ENCODE peak calls at places on chromosomes 16 and 17, in ten cellular contexts. One of them, this sample, is unnamed.

GRCh38 chr17:38329808-38330730 is 13.7 kb downstream of the GPR179 start:
- DNase-seq in RCC 7860: no peak
- DNase-seq in endothelial cell of umbilical vein: no peak
- DNase-seq in ovary: no peak
- DNase-seq in left cardiac atrium: no peak
- DNase-seq in NCI-H774: no peak
- DNase-seq in activated T-helper 1 cell treated with Interleukin-2 at 50 U/mL for 16 hours: no peak
- DNase-seq in HFFc6: no peak
- DNase-seq in stimulated activated CD4-positive, alpha-beta T cell treated with anti-CD3 and anti-CD28 coated beads, Interleukin-2, amount 100 ng/mL, for 48 hours: no peak
- DNase-seq in COR-L47: no peak
- DNase-seq in this sample: no peak

GRCh38 chr17:45942284-45942683 is 47.9 kb downstream of the MAPT start:
- DNase-seq in activated T-helper 1 cell treated with Interleukin-2 at 50 U/mL for 16 hours: no peak
- DNase-seq in left cardiac atrium: peak
- DNase-seq in NCI-H774: peak
- DNase-seq in HFFc6: peak
- DNase-seq in stimulated activated CD4-positive, alpha-beta T cell treated with anti-CD3 and anti-CD28 coated beads, Interleukin-2, amount 100 ng/mL, for 48 hours: no peak
- DNase-seq in ovary: peak
- DNase-seq in endothelial cell of umbilical vein: no peak
- DNase-seq in COR-L47: no peak
- DNase-seq in RCC 7860: no peak
- DNase-seq in this sample: peak

GRCh38 chr17:3663102-3664011 is 5.0 kb downstream of the TAX1BP3 start:
- DNase-seq in stimulated activated CD4-positive, alpha-beta T cell treated with anti-CD3 and anti-CD28 coated beads, Interleukin-2, amount 100 ng/mL, for 48 hours: no peak
- DNase-seq in NCI-H774: no peak
- DNase-seq in COR-L47: no peak
- DNase-seq in RCC 7860: no peak
- DNase-seq in endothelial cell of umbilical vein: no peak
- DNase-seq in activated T-helper 1 cell treated with Interleukin-2 at 50 U/mL for 16 hours: no peak
- DNase-seq in left cardiac atrium: no peak
- DNase-seq in ovary: no peak
- DNase-seq in HFFc6: no peak
- DNase-seq in this sample: no peak

GRCh38 chr17:32341857-32342602 is at the start of gene C17orf75:
- DNase-seq in endothelial cell of umbilical vein: peak
- DNase-seq in RCC 7860: peak
- DNase-seq in ovary: peak
- DNase-seq in activated T-helper 1 cell treated with Interleukin-2 at 50 U/mL for 16 hours: peak
- DNase-seq in NCI-H774: peak
- DNase-seq in stimulated activated CD4-positive, alpha-beta T cell treated with anti-CD3 and anti-CD28 coated beads, Interleukin-2, amount 100 ng/mL, for 48 hours: peak
- DNase-seq in COR-L47: peak
- DNase-seq in HFFc6: peak
- DNase-seq in left cardiac atrium: peak
- DNase-seq in this sample: peak

GRCh38 chr16:12245923-12246290 is 269.4 kb downstream of the SNX29 start:
- DNase-seq in RCC 7860: no peak
- DNase-seq in activated T-helper 1 cell treated with Interleukin-2 at 50 U/mL for 16 hours: no peak
- DNase-seq in ovary: no peak
- DNase-seq in left cardiac atrium: no peak
- DNase-seq in NCI-H774: peak
- DNase-seq in HFFc6: no peak
- DNase-seq in endothelial cell of umbilical vein: no peak
- DNase-seq in COR-L47: peak
- DNase-seq in stimulated activated CD4-positive, alpha-beta T cell treated with anti-CD3 and anti-CD28 coated beads, Interleukin-2, amount 100 ng/mL, for 48 hours: no peak
- DNase-seq in this sample: no peak

GRCh38 chr16:75606507-75606906 is 16.6 kb downstream of the ADAT1 start:
- DNase-seq in stimulated activated CD4-positive, alpha-beta T cell treated with anti-CD3 and anti-CD28 coated beads, Interleukin-2, amount 100 ng/mL, for 48 hours: no peak
- DNase-seq in HFFc6: no peak
- DNase-seq in left cardiac atrium: no peak
- DNase-seq in COR-L47: no peak
- DNase-seq in NCI-H774: no peak
- DNase-seq in endothelial cell of umbilical vein: no peak
- DNase-seq in ovary: no peak
- DNase-seq in activated T-helper 1 cell treated with Interleukin-2 at 50 U/mL for 16 hours: no peak
- DNase-seq in RCC 7860: no peak
- DNase-seq in this sample: no peak

GRCh38 chr16:920722-921121 is 50.1 kb downstream of the LMF1 start:
- DNase-seq in ovary: no peak
- DNase-seq in endothelial cell of umbilical vein: no peak
- DNase-seq in COR-L47: no peak
- DNase-seq in left cardiac atrium: peak
- DNase-seq in NCI-H774: no peak
- DNase-seq in stimulated activated CD4-positive, alpha-beta T cell treated with anti-CD3 and anti-CD28 coated beads, Interleukin-2, amount 100 ng/mL, for 48 hours: no peak
- DNase-seq in RCC 7860: no peak
- DNase-seq in activated T-helper 1 cell treated with Interleukin-2 at 50 U/mL for 16 hours: no peak
- DNase-seq in HFFc6: peak
- DNase-seq in this sample: peak

GRCh38 chr17:50218771-50219315 is 17.4 kb upstream of the COL1A1 start:
- DNase-seq in ovary: peak
- DNase-seq in HFFc6: peak
- DNase-seq in NCI-H774: no peak
- DNase-seq in activated T-helper 1 cell treated with Interleukin-2 at 50 U/mL for 16 hours: no peak
- DNase-seq in endothelial cell of umbilical vein: no peak
- DNase-seq in COR-L47: no peak
- DNase-seq in RCC 7860: peak
- DNase-seq in left cardiac atrium: no peak
- DNase-seq in stimulated activated CD4-positive, alpha-beta T cell treated with anti-CD3 and anti-CD28 coated beads, Interleukin-2, amount 100 ng/mL, for 48 hours: no peak
- DNase-seq in this sample: peak

GRCh38 chr17:61583242-61583641 is 7.8 kb downstream of the NACA2 start:
- DNase-seq in RCC 7860: peak
- DNase-seq in HFFc6: peak
- DNase-seq in endothelial cell of umbilical vein: peak
- DNase-seq in NCI-H774: no peak
- DNase-seq in COR-L47: peak
- DNase-seq in left cardiac atrium: no peak
- DNase-seq in stimulated activated CD4-positive, alpha-beta T cell treated with anti-CD3 and anti-CD28 coated beads, Interleukin-2, amount 100 ng/mL, for 48 hours: no peak
- DNase-seq in activated T-helper 1 cell treated with Interleukin-2 at 50 U/mL for 16 hours: no peak
- DNase-seq in ovary: no peak
- DNase-seq in this sample: peak

GRCh38 chr16:52677487-52677886 is 130.5 kb upstream of the TOX3 start:
- DNase-seq in activated T-helper 1 cell treated with Interleukin-2 at 50 U/mL for 16 hours: no peak
- DNase-seq in endothelial cell of umbilical vein: no peak
- DNase-seq in HFFc6: no peak
- DNase-seq in NCI-H774: no peak
- DNase-seq in left cardiac atrium: no peak
- DNase-seq in ovary: no peak
- DNase-seq in stimulated activated CD4-positive, alpha-beta T cell treated with anti-CD3 and anti-CD28 coated beads, Interleukin-2, amount 100 ng/mL, for 48 hours: no peak
- DNase-seq in COR-L47: no peak
- DNase-seq in RCC 7860: no peak
- DNase-seq in this sample: no peak

GRCh38 chr16:25148568-25149215 is 37.1 kb downstream of the LCMT1 start:
- DNase-seq in ovary: no peak
- DNase-seq in endothelial cell of umbilical vein: no peak
- DNase-seq in stimulated activated CD4-positive, alpha-beta T cell treated with anti-CD3 and anti-CD28 coated beads, Interleukin-2, amount 100 ng/mL, for 48 hours: no peak
- DNase-seq in COR-L47: no peak
- DNase-seq in activated T-helper 1 cell treated with Interleukin-2 at 50 U/mL for 16 hours: no peak
- DNase-seq in RCC 7860: no peak
- DNase-seq in NCI-H774: no peak
- DNase-seq in left cardiac atrium: no peak
- DNase-seq in HFFc6: no peak
- DNase-seq in this sample: no peak

GRCh38 chr16:53457670-53458069 is 23.4 kb downstream of the RBL2 start:
- DNase-seq in NCI-H774: no peak
- DNase-seq in HFFc6: no peak
- DNase-seq in endothelial cell of umbilical vein: no peak
- DNase-seq in RCC 7860: no peak
- DNase-seq in activated T-helper 1 cell treated with Interleukin-2 at 50 U/mL for 16 hours: peak
- DNase-seq in COR-L47: no peak
- DNase-seq in left cardiac atrium: no peak
- DNase-seq in ovary: no peak
- DNase-seq in stimulated activated CD4-positive, alpha-beta T cell treated with anti-CD3 and anti-CD28 coated beads, Interleukin-2, amount 100 ng/mL, for 48 hours: peak
- DNase-seq in this sample: no peak

GRCh38 chr16:67969286-67970039 is 1.0 kb upstream of the SLC12A4 start:
- DNase-seq in RCC 7860: no peak
- DNase-seq in COR-L47: no peak
- DNase-seq in HFFc6: no peak
- DNase-seq in NCI-H774: no peak
- DNase-seq in ovary: no peak
- DNase-seq in activated T-helper 1 cell treated with Interleukin-2 at 50 U/mL for 16 hours: no peak
- DNase-seq in endothelial cell of umbilical vein: peak
- DNase-seq in left cardiac atrium: no peak
- DNase-seq in stimulated activated CD4-positive, alpha-beta T cell treated with anti-CD3 and anti-CD28 coated beads, Interleukin-2, amount 100 ng/mL, for 48 hours: no peak
- DNase-seq in this sample: no peak

GRCh38 chr16:35391328-35391727 is 1931.9 kb downstream of the TP53TG3F start:
- DNase-seq in COR-L47: peak
- DNase-seq in HFFc6: peak
- DNase-seq in endothelial cell of umbilical vein: peak
- DNase-seq in NCI-H774: peak
- DNase-seq in activated T-helper 1 cell treated with Interleukin-2 at 50 U/mL for 16 hours: no peak
- DNase-seq in left cardiac atrium: peak
- DNase-seq in RCC 7860: peak
- DNase-seq in stimulated activated CD4-positive, alpha-beta T cell treated with anti-CD3 and anti-CD28 coated beads, Interleukin-2, amount 100 ng/mL, for 48 hours: peak
- DNase-seq in ovary: no peak
- DNase-seq in this sample: peak

GRCh38 chr17:48055531-48056245 is 7.5 kb downstream of the NFE2L1 start:
- DNase-seq in RCC 7860: peak
- DNase-seq in HFFc6: peak
- DNase-seq in NCI-H774: no peak
- DNase-seq in left cardiac atrium: peak
- DNase-seq in activated T-helper 1 cell treated with Interleukin-2 at 50 U/mL for 16 hours: no peak
- DNase-seq in stimulated activated CD4-positive, alpha-beta T cell treated with anti-CD3 and anti-CD28 coated beads, Interleukin-2, amount 100 ng/mL, for 48 hours: peak
- DNase-seq in endothelial cell of umbilical vein: no peak
- DNase-seq in COR-L47: no peak
- DNase-seq in ovary: no peak
- DNase-seq in this sample: peak

GRCh38 chr16:15961060-15961511 is 11.7 kb downstream of the ABCC1 start:
- DNase-seq in NCI-H774: no peak
- DNase-seq in endothelial cell of umbilical vein: peak
- DNase-seq in stimulated activated CD4-positive, alpha-beta T cell treated with anti-CD3 and anti-CD28 coated beads, Interleukin-2, amount 100 ng/mL, for 48 hours: peak
- DNase-seq in COR-L47: no peak
- DNase-seq in left cardiac atrium: no peak
- DNase-seq in ovary: no peak
- DNase-seq in HFFc6: no peak
- DNase-seq in activated T-helper 1 cell treated with Interleukin-2 at 50 U/mL for 16 hours: peak
- DNase-seq in RCC 7860: no peak
- DNase-seq in this sample: no peak

GRCh38 chr16:5504028-5504758 is 406.6 kb upstream of the EEF2KMT start:
- DNase-seq in activated T-helper 1 cell treated with Interleukin-2 at 50 U/mL for 16 hours: no peak
- DNase-seq in HFFc6: peak
- DNase-seq in RCC 7860: no peak
- DNase-seq in stimulated activated CD4-positive, alpha-beta T cell treated with anti-CD3 and anti-CD28 coated beads, Interleukin-2, amount 100 ng/mL, for 48 hours: no peak
- DNase-seq in left cardiac atrium: no peak
- DNase-seq in endothelial cell of umbilical vein: no peak
- DNase-seq in COR-L47: no peak
- DNase-seq in NCI-H774: no peak
- DNase-seq in ovary: no peak
- DNase-seq in this sample: no peak

GRCh38 chr17:15171433-15172047 is 93.6 kb downstream of the PMP22 start:
- DNase-seq in NCI-H774: peak
- DNase-seq in left cardiac atrium: peak
- DNase-seq in COR-L47: no peak
- DNase-seq in activated T-helper 1 cell treated with Interleukin-2 at 50 U/mL for 16 hours: no peak
- DNase-seq in HFFc6: peak
- DNase-seq in stimulated activated CD4-positive, alpha-beta T cell treated with anti-CD3 and anti-CD28 coated beads, Interleukin-2, amount 100 ng/mL, for 48 hours: peak
- DNase-seq in RCC 7860: peak
- DNase-seq in endothelial cell of umbilical vein: peak
- DNase-seq in ovary: peak
- DNase-seq in this sample: peak